ENCODE peak calls at places on chromosomes 7 and 10, in seven cellular contexts. One of them, this sample, is unnamed. For H3K9me3, the result is how much of the 10 kb centered on the place peaks cover.

GRCh38 chr10:73099141-73099540 is 2.5 kb upstream of the P4HA1 start:
- DNase-seq in HCT116: no peak
- DNase-seq in K562: no peak
- DNase-seq in endothelial cell of umbilical vein: no peak
- DNase-seq in GM12878: no peak
- DNase-seq in H1: no peak
- DNase-seq in HepG2: no peak
- DNase-seq in this sample: no peak

GRCh38 chr7:139431459-139431858 is 52.0 kb downstream of the KLRG2 start:
- DNase-seq in K562: no peak
- DNase-seq in endothelial cell of umbilical vein: no peak
- DNase-seq in HCT116: no peak
- DNase-seq in HepG2: no peak
- DNase-seq in H1: peak
- DNase-seq in GM12878: no peak
- DNase-seq in this sample: no peak

GRCh38 chr10:71621783-71622526 is 97.6 kb downstream of the C10orf105 start:
- DNase-seq in GM12878: no peak
- DNase-seq in H1: no peak
- DNase-seq in HepG2: peak
- DNase-seq in K562: peak
- DNase-seq in HCT116: peak
- DNase-seq in endothelial cell of umbilical vein: no peak
- DNase-seq in this sample: no peak

GRCh38 chr10:119331031-119331430 is 123.7 kb downstream of the GRK5 start:
- DNase-seq in HCT116: no peak
- DNase-seq in GM12878: no peak
- DNase-seq in K562: no peak
- DNase-seq in H1: no peak
- DNase-seq in endothelial cell of umbilical vein: no peak
- DNase-seq in HepG2: no peak
- DNase-seq in this sample: no peak

GRCh38 chr10:71255817-71256660 is 43.7 kb downstream of the UNC5B start:
- DNase-seq in GM12878: no peak
- DNase-seq in endothelial cell of umbilical vein: peak
- DNase-seq in HepG2: no peak
- DNase-seq in K562: no peak
- DNase-seq in HCT116: peak
- DNase-seq in H1: no peak
- DNase-seq in this sample: no peak

GRCh38 chr7:30906520-30907240 is 5.0 kb upstream of the AQP1 start:
- DNase-seq in HCT116: no peak
- DNase-seq in GM12878: no peak
- DNase-seq in K562: no peak
- DNase-seq in endothelial cell of umbilical vein: no peak
- DNase-seq in H1: no peak
- DNase-seq in HepG2: no peak
- DNase-seq in this sample: no peak

GRCh38 chr10:75283150-75284096 is 47.7 kb upstream of the COMTD1 start:
- DNase-seq in HepG2: no peak
- DNase-seq in H1: peak
- DNase-seq in endothelial cell of umbilical vein: no peak
- DNase-seq in GM12878: no peak
- DNase-seq in HCT116: no peak
- DNase-seq in K562: peak
- DNase-seq in this sample: no peak

GRCh38 chr10:46544989-46545791 is 11.3 kb downstream of the GPRIN2 start:
- DNase-seq in K562: peak
- DNase-seq in H1: no peak
- DNase-seq in HCT116: peak
- DNase-seq in GM12878: no peak
- DNase-seq in HepG2: no peak
- DNase-seq in endothelial cell of umbilical vein: no peak
- DNase-seq in this sample: no peak

GRCh38 chr10:57983226-57983870 is 284.3 kb downstream of the IPMK start:
- DNase-seq in HepG2: no peak
- DNase-seq in endothelial cell of umbilical vein: no peak
- DNase-seq in H1: no peak
- DNase-seq in K562: no peak
- DNase-seq in HCT116: peak
- DNase-seq in GM12878: no peak
- DNase-seq in this sample: no peak

GRCh38 chr7:82726038-82726800 is 282.6 kb upstream of the CACNA2D1 start:
- DNase-seq in HCT116: no peak
- DNase-seq in HepG2: no peak
- DNase-seq in H1: no peak
- DNase-seq in endothelial cell of umbilical vein: no peak
- DNase-seq in K562: no peak
- DNase-seq in GM12878: no peak
- DNase-seq in this sample: no peak

GRCh38 chr7:3591944-3592343 is 290.9 kb downstream of the SDK1 start:
- DNase-seq in GM12878: no peak
- DNase-seq in endothelial cell of umbilical vein: no peak
- DNase-seq in HepG2: no peak
- DNase-seq in K562: no peak
- DNase-seq in H1: no peak
- DNase-seq in HCT116: no peak
- DNase-seq in this sample: no peak

GRCh38 chr7:77269360-77270075 is 69.9 kb upstream of the FGL2 start:
- DNase-seq in HepG2: no peak
- DNase-seq in H1: no peak
- DNase-seq in endothelial cell of umbilical vein: no peak
- DNase-seq in K562: no peak
- DNase-seq in HCT116: no peak
- DNase-seq in GM12878: peak
- DNase-seq in this sample: no peak

GRCh38 chr10:22810643-22811254 is 96.4 kb upstream of the PIP4K2A start:
- DNase-seq in HCT116: no peak
- DNase-seq in HepG2: no peak
- DNase-seq in K562: no peak
- DNase-seq in GM12878: no peak
- DNase-seq in H1: peak
- DNase-seq in endothelial cell of umbilical vein: no peak
- DNase-seq in this sample: no peak

GRCh38 chr10:6490594-6490993 is 89.5 kb downstream of the PRKCQ start:
- DNase-seq in GM12878: no peak
- DNase-seq in H1: no peak
- DNase-seq in K562: no peak
- DNase-seq in HCT116: no peak
- DNase-seq in endothelial cell of umbilical vein: no peak
- DNase-seq in HepG2: no peak
- DNase-seq in this sample: no peak

GRCh38 chr7:38020134-38020533 is 99.7 kb downstream of the EPDR1 start:
- DNase-seq in HCT116: no peak
- DNase-seq in endothelial cell of umbilical vein: no peak
- DNase-seq in GM12878: no peak
- DNase-seq in K562: peak
- DNase-seq in H1: no peak
- DNase-seq in HepG2: no peak
- DNase-seq in this sample: no peak

GRCh38 chr10:133325392-133325760 is 11.3 kb downstream of the CALY start:
- DNase-seq in GM12878: no peak
- DNase-seq in endothelial cell of umbilical vein: no peak
- DNase-seq in HepG2: no peak
- DNase-seq in HCT116: no peak
- DNase-seq in H1: no peak
- DNase-seq in K562: no peak
- DNase-seq in this sample: no peak

GRCh38 chr10:133326745-133327650 is 9.7 kb downstream of the CALY start:
- DNase-seq in GM12878: no peak
- DNase-seq in HepG2: no peak
- DNase-seq in K562: no peak
- DNase-seq in HCT116: no peak
- DNase-seq in endothelial cell of umbilical vein: no peak
- DNase-seq in H1: no peak
- DNase-seq in this sample: no peak

GRCh38 chr10:133324198-133324792 is 12.4 kb downstream of the CALY start:
- DNase-seq in K562: peak
- DNase-seq in GM12878: no peak
- DNase-seq in HepG2: peak
- DNase-seq in HCT116: no peak
- DNase-seq in endothelial cell of umbilical vein: peak
- DNase-seq in H1: peak
- DNase-seq in this sample: no peak

GRCh38 chr10:133324857-133325260 is 11.8 kb downstream of the CALY start:
- DNase-seq in HCT116: no peak
- DNase-seq in GM12878: no peak
- DNase-seq in K562: no peak
- DNase-seq in HepG2: no peak
- DNase-seq in endothelial cell of umbilical vein: no peak
- DNase-seq in H1: peak
- DNase-seq in this sample: no peak

GRCh38 chr10:133325761-133326463 is 10.8 kb downstream of the CALY start:
- DNase-seq in HepG2: no peak
- DNase-seq in H1: peak
- DNase-seq in K562: no peak
- DNase-seq in HCT116: no peak
- DNase-seq in endothelial cell of umbilical vein: no peak
- DNase-seq in GM12878: no peak
- DNase-seq in this sample: no peak
- TF ChIP-seq EZH2 in HepG2: peak
- TF ChIP-seq EZH2 in H1: peak
- TF ChIP-seq EZH2 in K562: no peak
- TF ChIP-seq EZH2 in HCT116: no peak
- TF ChIP-seq EZH2 in endothelial cell of umbilical vein: peak
- TF ChIP-seq EZH2 in GM12878: no peak
- TF ChIP-seq EZH2 in this sample: no peak

DNA sequence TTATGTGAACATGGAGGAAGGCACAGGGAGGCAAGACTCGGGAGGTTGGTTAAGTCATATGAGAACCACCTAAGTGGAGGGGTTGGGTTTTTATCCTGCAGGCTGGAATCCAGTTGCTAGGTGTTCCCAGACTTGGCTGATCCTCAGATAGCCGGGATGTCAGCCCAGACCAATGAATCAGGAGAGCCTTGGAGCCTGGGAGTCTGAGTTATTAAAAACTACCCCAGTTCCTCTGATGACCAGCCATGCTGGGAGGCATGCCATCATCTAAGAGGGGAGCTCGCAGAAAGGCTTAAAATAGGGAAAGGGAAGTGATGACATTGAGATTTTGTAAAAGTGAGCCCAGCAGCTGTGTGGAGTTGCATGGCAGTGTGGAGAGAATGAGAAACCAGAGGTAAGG is 238.1 kb downstream of the ZNF248 start:
- DNase-seq in endothelial cell of umbilical vein: no peak
- DNase-seq in K562: no peak
- DNase-seq in GM12878: no peak
- DNase-seq in HCT116: no peak
- DNase-seq in H1: no peak
- DNase-seq in HepG2: no peak
- DNase-seq in this sample: no peak
- H3K9me3 ChIP-seq in endothelial cell of umbilical vein: under half
- H3K9me3 ChIP-seq in K562: under half
- H3K9me3 ChIP-seq in GM12878: under half
- H3K9me3 ChIP-seq in HCT116: under half
- H3K9me3 ChIP-seq in H1: half or more
- H3K9me3 ChIP-seq in HepG2: under half
- H3K9me3 ChIP-seq in this sample: under half

GRCh38 chr10:409403-410040 is 274.3 kb downstream of the ZMYND11 start:
- DNase-seq in GM12878: no peak
- DNase-seq in H1: no peak
- DNase-seq in HCT116: no peak
- DNase-seq in HepG2: no peak
- DNase-seq in K562: no peak
- DNase-seq in endothelial cell of umbilical vein: no peak
- DNase-seq in this sample: no peak

GRCh38 chr10:405648-406047 is 270.4 kb downstream of the ZMYND11 start:
- DNase-seq in GM12878: no peak
- DNase-seq in H1: no peak
- DNase-seq in HCT116: no peak
- DNase-seq in endothelial cell of umbilical vein: no peak
- DNase-seq in K562: no peak
- DNase-seq in HepG2: no peak
- DNase-seq in this sample: no peak

GRCh38 chr10:406976-407375 is 271.7 kb downstream of the ZMYND11 start:
- DNase-seq in endothelial cell of umbilical vein: no peak
- DNase-seq in HepG2: no peak
- DNase-seq in HCT116: no peak
- DNase-seq in GM12878: no peak
- DNase-seq in K562: no peak
- DNase-seq in H1: no peak
- DNase-seq in this sample: no peak

GRCh38 chr10:404991-405390 is 269.7 kb downstream of the ZMYND11 start:
- DNase-seq in H1: no peak
- DNase-seq in HepG2: no peak
- DNase-seq in endothelial cell of umbilical vein: no peak
- DNase-seq in HCT116: no peak
- DNase-seq in K562: no peak
- DNase-seq in GM12878: no peak
- DNase-seq in this sample: no peak

DNA sequence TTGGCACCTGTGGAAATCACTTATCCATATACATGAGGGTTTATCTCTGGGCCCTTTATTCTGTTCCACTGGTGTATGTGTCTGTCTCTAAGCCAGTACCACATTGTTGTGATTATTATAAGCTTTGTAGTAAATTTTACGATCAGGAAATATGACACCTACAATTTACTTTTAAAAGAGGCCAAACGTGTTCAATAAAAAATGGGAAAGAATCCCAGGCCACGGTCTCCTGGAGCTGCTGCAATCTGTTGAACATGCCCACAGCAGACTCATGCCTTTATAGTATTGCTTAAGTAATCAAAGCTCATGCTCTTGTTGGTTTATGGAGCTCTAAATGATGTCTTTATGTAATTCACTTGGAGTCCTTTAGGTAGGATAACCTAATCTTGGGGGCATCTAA is 273.0 kb downstream of the ZMYND11 start:
- DNase-seq in K562: no peak
- DNase-seq in endothelial cell of umbilical vein: no peak
- DNase-seq in HepG2: no peak
- DNase-seq in GM12878: no peak
- DNase-seq in HCT116: no peak
- DNase-seq in H1: no peak
- DNase-seq in this sample: no peak
- TF ChIP-seq POLR2AphosphoS5 in K562: no peak
- TF ChIP-seq POLR2AphosphoS5 in endothelial cell of umbilical vein: no peak
- TF ChIP-seq POLR2AphosphoS5 in HepG2: no peak
- TF ChIP-seq POLR2AphosphoS5 in GM12878: no peak
- TF ChIP-seq POLR2AphosphoS5 in HCT116: no peak
- TF ChIP-seq POLR2AphosphoS5 in H1: no peak
- TF ChIP-seq POLR2AphosphoS5 in this sample: no peak

GRCh38 chr10:34815174-34816066 is at the start of gene PARD3:
- DNase-seq in K562: peak
- DNase-seq in HepG2: peak
- DNase-seq in GM12878: no peak
- DNase-seq in H1: peak
- DNase-seq in HCT116: no peak
- DNase-seq in endothelial cell of umbilical vein: peak
- DNase-seq in this sample: no peak

GRCh38 chr10:34817586-34817985 is 2.5 kb upstream of the PARD3 start:
- DNase-seq in H1: no peak
- DNase-seq in HepG2: no peak
- DNase-seq in K562: no peak
- DNase-seq in HCT116: no peak
- DNase-seq in endothelial cell of umbilical vein: no peak
- DNase-seq in GM12878: no peak
- DNase-seq in this sample: no peak

GRCh38 chr10:34814228-34815173 is 595 bp downstream of the PARD3 start:
- DNase-seq in HepG2: peak
- DNase-seq in K562: peak
- DNase-seq in GM12878: no peak
- DNase-seq in HCT116: no peak
- DNase-seq in endothelial cell of umbilical vein: peak
- DNase-seq in H1: peak
- DNase-seq in this sample: no peak

GRCh38 chr10:34817054-34817453 is 2.0 kb upstream of the PARD3 start:
- DNase-seq in K562: no peak
- DNase-seq in GM12878: no peak
- DNase-seq in HepG2: no peak
- DNase-seq in H1: no peak
- DNase-seq in HCT116: no peak
- DNase-seq in endothelial cell of umbilical vein: no peak
- DNase-seq in this sample: no peak

GRCh38 chr10:34816067-34817002 is 1.2 kb upstream of the PARD3 start:
- DNase-seq in H1: no peak
- DNase-seq in endothelial cell of umbilical vein: peak
- DNase-seq in HepG2: no peak
- DNase-seq in GM12878: no peak
- DNase-seq in K562: no peak
- DNase-seq in HCT116: no peak
- DNase-seq in this sample: no peak
- TF ChIP-seq EZH2 in H1: peak
- TF ChIP-seq EZH2 in endothelial cell of umbilical vein: peak
- TF ChIP-seq EZH2 in HepG2: no peak
- TF ChIP-seq EZH2 in GM12878: no peak
- TF ChIP-seq EZH2 in K562: peak
- TF ChIP-seq EZH2 in HCT116: no peak
- TF ChIP-seq EZH2 in this sample: no peak